ENCODE peak calls at places on chromosome 14, in four cellular contexts. One of them, this sample, is unnamed.

GRCh38 chr14:68705741-68706283 is 87.1 kb downstream of the ZFP36L1 start:
- DNase-seq in suprapubic skin: peak
- DNase-seq in astrocyte: no peak
- DNase-seq in kidney epithelial cell: no peak
- DNase-seq in this sample: no peak

GRCh38 chr14:78857974-78858373 is 687.8 kb downstream of the NRXN3 start:
- DNase-seq in suprapubic skin: no peak
- DNase-seq in astrocyte: no peak
- DNase-seq in kidney epithelial cell: no peak
- DNase-seq in this sample: no peak

GRCh38 chr14:68792830-68793733 is at the start of gene ZFP36L1:
- DNase-seq in suprapubic skin: peak
- DNase-seq in astrocyte: peak
- DNase-seq in kidney epithelial cell: peak
- DNase-seq in this sample: peak

GRCh38 chr14:90503582-90503981 is 106.8 kb downstream of the CALM1 start:
- DNase-seq in suprapubic skin: no peak
- DNase-seq in astrocyte: no peak
- DNase-seq in kidney epithelial cell: no peak
- DNase-seq in this sample: no peak

GRCh38 chr14:105168093-105168420 is 519 bp downstream of the JAG2 start:
- DNase-seq in suprapubic skin: no peak
- DNase-seq in astrocyte: no peak
- DNase-seq in kidney epithelial cell: no peak
- DNase-seq in this sample: no peak

GRCh38 chr14:75295061-75295461 is 16.4 kb downstream of the FOS start:
- DNase-seq in suprapubic skin: peak
- DNase-seq in astrocyte: peak
- DNase-seq in kidney epithelial cell: no peak
- DNase-seq in this sample: peak

GRCh38 chr14:90578283-90578985 is 181.6 kb downstream of the CALM1 start:
- DNase-seq in suprapubic skin: no peak
- DNase-seq in astrocyte: no peak
- DNase-seq in kidney epithelial cell: no peak
- DNase-seq in this sample: no peak

GRCh38 chr14:80572666-80573065 is 361.4 kb upstream of the DIO2 start:
- DNase-seq in suprapubic skin: no peak
- DNase-seq in astrocyte: no peak
- DNase-seq in kidney epithelial cell: no peak
- DNase-seq in this sample: no peak

GRCh38 chr14:89304972-89305703 is 111.9 kb downstream of the FOXN3 start:
- DNase-seq in suprapubic skin: no peak
- DNase-seq in astrocyte: peak
- DNase-seq in kidney epithelial cell: no peak
- DNase-seq in this sample: peak

GRCh38 chr14:71320734-71321555 is 413.7 kb downstream of the PCNX1 start:
- DNase-seq in suprapubic skin: peak
- DNase-seq in astrocyte: peak
- DNase-seq in kidney epithelial cell: no peak
- DNase-seq in this sample: peak

GRCh38 chr14:54574528-54574927 is 7.6 kb downstream of the SAMD4A start:
- DNase-seq in suprapubic skin: no peak
- DNase-seq in astrocyte: no peak
- DNase-seq in kidney epithelial cell: no peak
- DNase-seq in this sample: no peak

GRCh38 chr14:92735344-92735743 is 13.1 kb downstream of the LGMN start:
- DNase-seq in suprapubic skin: no peak
- DNase-seq in astrocyte: no peak
- DNase-seq in kidney epithelial cell: no peak
- DNase-seq in this sample: no peak

GRCh38 chr14:68792022-68792829 is 641 bp downstream of the ZFP36L1 start:
- DNase-seq in suprapubic skin: peak
- DNase-seq in astrocyte: no peak
- DNase-seq in kidney epithelial cell: no peak
- DNase-seq in this sample: no peak

GRCh38 chr14:35878272-35879140 is 52.4 kb downstream of the BRMS1L start:
- DNase-seq in suprapubic skin: no peak
- DNase-seq in astrocyte: peak
- DNase-seq in kidney epithelial cell: peak
- DNase-seq in this sample: peak

GRCh38 chr14:31913370-31913769 is 163.7 kb upstream of the ARHGAP5 start:
- DNase-seq in suprapubic skin: no peak
- DNase-seq in astrocyte: no peak
- DNase-seq in kidney epithelial cell: no peak
- DNase-seq in this sample: no peak

GRCh38 chr14:74919421-74920165 is 3.5 kb downstream of the RPS6KL1 start:
- DNase-seq in suprapubic skin: no peak
- DNase-seq in astrocyte: peak
- DNase-seq in kidney epithelial cell: peak
- DNase-seq in this sample: peak

GRCh38 chr14:99735189-99736135 is 51.4 kb downstream of the CYP46A1 start:
- DNase-seq in suprapubic skin: peak
- DNase-seq in astrocyte: no peak
- DNase-seq in kidney epithelial cell: no peak
- DNase-seq in this sample: no peak

GRCh38 chr14:65472189-65472588 is 59.7 kb downstream of the FUT8 start:
- DNase-seq in suprapubic skin: no peak
- DNase-seq in astrocyte: no peak
- DNase-seq in kidney epithelial cell: no peak
- DNase-seq in this sample: no peak

GRCh38 chr14:26841361-26841760 is 243.5 kb upstream of the NOVA1 start:
- DNase-seq in suprapubic skin: no peak
- DNase-seq in astrocyte: peak
- DNase-seq in kidney epithelial cell: no peak
- DNase-seq in this sample: peak

GRCh38 chr14:29906256-29906885 is 21.3 kb downstream of the PRKD1 start:
- DNase-seq in suprapubic skin: no peak
- DNase-seq in astrocyte: peak
- DNase-seq in kidney epithelial cell: peak
- DNase-seq in this sample: no peak

GRCh38 chr14:53539489-53540126 is 386.5 kb upstream of the DDHD1 start:
- DNase-seq in suprapubic skin: peak
- DNase-seq in astrocyte: peak
- DNase-seq in kidney epithelial cell: no peak
- DNase-seq in this sample: peak

GRCh38 chr14:21523203-21523602 is 2.9 kb downstream of the SALL2 start:
- DNase-seq in suprapubic skin: no peak
- DNase-seq in astrocyte: no peak
- DNase-seq in kidney epithelial cell: no peak
- DNase-seq in this sample: no peak

GRCh38 chr14:39268393-39268792 is 34.7 kb downstream of the MIA2 start:
- DNase-seq in suprapubic skin: no peak
- DNase-seq in astrocyte: peak
- DNase-seq in kidney epithelial cell: no peak
- DNase-seq in this sample: peak

GRCh38 chr14:87131879-87132278 is 861.1 kb downstream of the GALC start:
- DNase-seq in suprapubic skin: no peak
- DNase-seq in astrocyte: peak
- DNase-seq in kidney epithelial cell: peak
- DNase-seq in this sample: no peak

GRCh38 chr14:23301288-23301968 is 1.2 kb downstream of the PPP1R3E start:
- DNase-seq in suprapubic skin: peak
- DNase-seq in astrocyte: peak
- DNase-seq in kidney epithelial cell: peak
- DNase-seq in this sample: peak

GRCh38 chr14:94000986-94001385 is 3.9 kb downstream of the CCDC197 start:
- DNase-seq in suprapubic skin: no peak
- DNase-seq in astrocyte: no peak
- DNase-seq in kidney epithelial cell: no peak
- DNase-seq in this sample: no peak

GRCh38 chr14:93081875-93082570 is 33.7 kb downstream of the ITPK1 start:
- DNase-seq in suprapubic skin: no peak
- DNase-seq in astrocyte: no peak
- DNase-seq in kidney epithelial cell: no peak
- DNase-seq in this sample: no peak

GRCh38 chr14:84825481-84825880 is 704.5 kb upstream of the FLRT2 start:
- DNase-seq in suprapubic skin: no peak
- DNase-seq in astrocyte: peak
- DNase-seq in kidney epithelial cell: peak
- DNase-seq in this sample: no peak

GRCh38 chr14:104219731-104220224 is 81.4 kb downstream of the KIF26A start:
- DNase-seq in suprapubic skin: no peak
- DNase-seq in astrocyte: no peak
- DNase-seq in kidney epithelial cell: no peak
- DNase-seq in this sample: no peak

GRCh38 chr14:64475585-64476273 is 10.4 kb downstream of the AKAP5 start:
- DNase-seq in suprapubic skin: no peak
- DNase-seq in astrocyte: no peak
- DNase-seq in kidney epithelial cell: no peak
- DNase-seq in this sample: no peak

GRCh38 chr14:74917646-74918081 is 5.4 kb downstream of the RPS6KL1 start:
- DNase-seq in suprapubic skin: no peak
- DNase-seq in astrocyte: peak
- DNase-seq in kidney epithelial cell: no peak
- DNase-seq in this sample: peak

GRCh38 chr14:26286806-26287205 is 311.0 kb downstream of the NOVA1 start:
- DNase-seq in suprapubic skin: no peak
- DNase-seq in astrocyte: no peak
- DNase-seq in kidney epithelial cell: no peak
- DNase-seq in this sample: peak

GRCh38 chr14:106039400-106039799 is 513.0 kb downstream of the TMEM121 start:
- DNase-seq in suprapubic skin: no peak
- DNase-seq in astrocyte: no peak
- DNase-seq in kidney epithelial cell: no peak
- DNase-seq in this sample: no peak

GRCh38 chr14:39247256-39247655 is 13.5 kb downstream of the MIA2 start:
- DNase-seq in suprapubic skin: no peak
- DNase-seq in astrocyte: peak
- DNase-seq in kidney epithelial cell: peak
- DNase-seq in this sample: peak

GRCh38 chr14:21088687-21089086 is 9.8 kb downstream of the ZNF219 start:
- DNase-seq in suprapubic skin: no peak
- DNase-seq in astrocyte: no peak
- DNase-seq in kidney epithelial cell: no peak
- DNase-seq in this sample: no peak

GRCh38 chr14:71918955-71919354 is 13.3 kb upstream of the RGS6 start:
- DNase-seq in suprapubic skin: no peak
- DNase-seq in astrocyte: no peak
- DNase-seq in kidney epithelial cell: no peak
- DNase-seq in this sample: no peak

GRCh38 chr14:88613552-88614010 is 50.7 kb downstream of the ZC3H14 start:
- DNase-seq in suprapubic skin: no peak
- DNase-seq in astrocyte: peak
- DNase-seq in kidney epithelial cell: no peak
- DNase-seq in this sample: peak

DNA sequence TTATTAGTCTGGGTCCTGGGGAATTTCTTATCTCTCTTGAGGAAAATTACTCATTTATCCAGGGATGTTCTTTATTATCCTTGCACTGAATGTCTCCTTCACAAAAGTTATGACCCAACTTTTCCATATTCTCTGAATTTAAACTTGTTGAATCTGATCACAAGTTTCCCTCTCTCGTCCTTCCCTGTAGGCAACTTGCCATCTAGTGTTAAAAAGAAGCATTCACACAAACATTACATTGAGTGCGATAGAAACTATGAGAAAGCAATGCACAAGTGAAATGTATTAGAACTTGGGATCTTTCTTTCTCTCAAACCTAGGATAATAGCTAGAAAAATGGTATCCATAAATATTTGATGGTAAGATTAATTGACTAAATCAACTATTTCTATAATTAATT is 608.4 kb downstream of the FSCB start:
- DNase-seq in suprapubic skin: no peak
- DNase-seq in astrocyte: no peak
- DNase-seq in kidney epithelial cell: no peak
- DNase-seq in this sample: peak
- TF ChIP-seq CTCF in suprapubic skin: no peak
- TF ChIP-seq CTCF in astrocyte: no peak
- TF ChIP-seq CTCF in kidney epithelial cell: peak
- TF ChIP-seq CTCF in this sample: no peak

DNA sequence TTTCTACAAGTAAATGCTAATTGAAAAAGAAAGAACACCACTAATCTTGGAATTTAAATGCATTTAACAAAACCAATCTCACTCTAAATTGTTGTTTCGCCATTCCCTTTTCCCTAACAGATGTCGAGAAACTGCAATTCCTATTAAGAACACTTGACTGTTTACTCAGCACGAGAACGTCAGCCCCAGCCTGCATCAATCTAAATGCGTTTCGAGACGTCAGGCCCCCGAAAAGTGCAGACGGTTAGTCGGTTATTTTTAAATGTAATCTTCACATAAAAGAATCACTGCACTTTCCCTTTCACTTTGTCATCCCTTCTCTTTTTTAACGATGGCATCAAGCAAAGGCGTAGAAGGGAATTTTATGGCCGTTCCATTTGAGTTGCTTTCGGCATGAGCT is 837.6 kb downstream of the VRK1 start:
- DNase-seq in suprapubic skin: no peak
- DNase-seq in astrocyte: no peak
- DNase-seq in kidney epithelial cell: no peak
- DNase-seq in this sample: no peak
- H3K4me3 ChIP-seq in suprapubic skin: peak
- H3K4me3 ChIP-seq in astrocyte: no peak
- H3K4me3 ChIP-seq in kidney epithelial cell: peak
- H3K4me3 ChIP-seq in this sample: no peak

DNA sequence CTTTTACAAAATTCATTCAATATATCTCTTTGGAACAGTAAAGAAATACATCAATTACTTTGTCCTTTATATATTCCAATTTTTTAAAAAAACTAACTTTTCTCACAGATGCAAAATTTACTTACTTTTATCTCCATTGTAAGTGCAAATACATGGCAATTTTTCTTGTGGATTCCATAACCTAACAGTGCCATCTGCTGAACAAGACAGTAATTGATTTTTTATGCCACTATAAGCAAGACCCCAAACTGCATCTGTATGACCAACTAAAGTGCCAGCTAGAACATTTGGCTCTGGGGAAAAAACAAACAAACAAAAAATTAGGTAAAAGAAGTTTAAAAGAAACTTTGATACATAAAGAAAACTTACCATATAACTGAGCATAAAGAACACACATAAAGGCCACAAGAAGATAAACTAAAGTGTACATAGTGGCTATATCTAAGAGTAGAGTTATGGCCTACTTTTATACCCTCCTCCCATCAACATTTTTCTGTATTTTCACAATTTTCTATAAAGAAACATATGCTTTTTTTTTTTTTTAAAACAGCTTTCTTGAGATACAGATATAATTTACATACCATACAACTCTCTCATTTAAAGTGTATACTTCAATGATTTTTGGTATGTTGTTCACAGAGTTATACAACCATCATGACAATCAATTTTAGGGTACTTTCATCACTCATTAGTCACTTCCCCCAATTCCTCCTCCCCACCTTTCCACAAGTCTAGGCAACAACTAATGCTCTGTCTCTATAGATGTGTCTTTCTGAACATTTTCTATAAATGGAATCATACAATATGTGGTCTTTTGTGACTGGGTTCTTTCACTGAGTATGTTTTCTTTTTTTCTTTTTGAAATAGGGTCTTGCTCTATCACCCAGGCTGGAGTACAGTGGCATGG is 32.6 kb downstream of the COCH start:
- DNase-seq in suprapubic skin: no peak
- DNase-seq in astrocyte: no peak
- DNase-seq in kidney epithelial cell: no peak
- DNase-seq in this sample: peak
- TF ChIP-seq CTCF in suprapubic skin: no peak
- TF ChIP-seq CTCF in astrocyte: peak
- TF ChIP-seq CTCF in kidney epithelial cell: peak
- TF ChIP-seq CTCF in this sample: peak

GRCh38 chr14:37088816-37089215 is 83.6 kb downstream of the SLC25A21 start:
- DNase-seq in suprapubic skin: no peak
- DNase-seq in astrocyte: peak
- DNase-seq in kidney epithelial cell: no peak
- DNase-seq in this sample: no peak
- H3K4me3 ChIP-seq in suprapubic skin: no peak
- H3K4me3 ChIP-seq in astrocyte: no peak
- H3K4me3 ChIP-seq in kidney epithelial cell: no peak
- H3K4me3 ChIP-seq in this sample: no peak